ENCODE peak calls at places on chromosome 9, in four cellular contexts. One of them, this sample, is unnamed.

GRCh38 chr9:114434878-114435311 is 47.1 kb upstream of the AKNA start:
- ATAC-seq in T-helper 17 cell: no peak
- ATAC-seq in Panc1: peak
- ATAC-seq in RWPE2: peak
- ATAC-seq in this sample: peak

GRCh38 chr9:98190757-98191105 is 1.7 kb downstream of the CORO2A start:
- ATAC-seq in T-helper 17 cell: no peak
- ATAC-seq in Panc1: no peak
- ATAC-seq in RWPE2: no peak
- ATAC-seq in this sample: no peak

GRCh38 chr9:31335529-31336234 is 1048.8 kb upstream of the ACO1 start:
- ATAC-seq in T-helper 17 cell: peak
- ATAC-seq in Panc1: no peak
- ATAC-seq in RWPE2: no peak
- ATAC-seq in this sample: no peak

GRCh38 chr9:124794902-124795491 is 18.1 kb downstream of the OLFML2A start:
- ATAC-seq in T-helper 17 cell: no peak
- ATAC-seq in Panc1: peak
- ATAC-seq in RWPE2: no peak
- ATAC-seq in this sample: no peak

GRCh38 chr9:6049798-6050197 is 34.4 kb upstream of the RANBP6 start:
- ATAC-seq in T-helper 17 cell: peak
- ATAC-seq in Panc1: no peak
- ATAC-seq in RWPE2: no peak
- ATAC-seq in this sample: no peak

GRCh38 chr9:87676976-87677775 is 48.7 kb upstream of the CTSL start:
- ATAC-seq in T-helper 17 cell: no peak
- ATAC-seq in Panc1: no peak
- ATAC-seq in RWPE2: no peak
- ATAC-seq in this sample: no peak

GRCh38 chr9:22241611-22242010 is 205.0 kb upstream of the DMRTA1 start:
- ATAC-seq in T-helper 17 cell: no peak
- ATAC-seq in Panc1: no peak
- ATAC-seq in RWPE2: no peak
- ATAC-seq in this sample: no peak

GRCh38 chr9:105269593-105269992 is 25.1 kb downstream of the SLC44A1 start:
- ATAC-seq in T-helper 17 cell: no peak
- ATAC-seq in Panc1: no peak
- ATAC-seq in RWPE2: no peak
- ATAC-seq in this sample: no peak

GRCh38 chr9:124680714-124681390 is 90.3 kb downstream of the NR6A1 start:
- ATAC-seq in T-helper 17 cell: no peak
- ATAC-seq in Panc1: no peak
- ATAC-seq in RWPE2: no peak
- ATAC-seq in this sample: no peak

GRCh38 chr9:110583237-110583636 is 3.7 kb upstream of the SVEP1 start:
- ATAC-seq in T-helper 17 cell: no peak
- ATAC-seq in Panc1: no peak
- ATAC-seq in RWPE2: peak
- ATAC-seq in this sample: peak

GRCh38 chr9:89635007-89635742 is 30.4 kb downstream of the GADD45G start:
- ATAC-seq in T-helper 17 cell: no peak
- ATAC-seq in Panc1: no peak
- ATAC-seq in RWPE2: peak
- ATAC-seq in this sample: no peak

GRCh38 chr9:292915-293314 is 78.2 kb downstream of the DOCK8 start:
- ATAC-seq in T-helper 17 cell: no peak
- ATAC-seq in Panc1: no peak
- ATAC-seq in RWPE2: no peak
- ATAC-seq in this sample: no peak

GRCh38 chr9:128084746-128085145 is 16.7 kb downstream of the SLC25A25 start:
- ATAC-seq in T-helper 17 cell: no peak
- ATAC-seq in Panc1: no peak
- ATAC-seq in RWPE2: no peak
- ATAC-seq in this sample: no peak

GRCh38 chr9:126523621-126524111 is 90.1 kb upstream of the LMX1B start:
- ATAC-seq in T-helper 17 cell: peak
- ATAC-seq in Panc1: no peak
- ATAC-seq in RWPE2: no peak
- ATAC-seq in this sample: no peak

GRCh38 chr9:21060919-21061561 is 16.7 kb downstream of the IFNB1 start:
- ATAC-seq in T-helper 17 cell: no peak
- ATAC-seq in Panc1: no peak
- ATAC-seq in RWPE2: no peak
- ATAC-seq in this sample: peak

GRCh38 chr9:120904999-120905793 is 21.4 kb downstream of the TRAF1 start:
- ATAC-seq in T-helper 17 cell: no peak
- ATAC-seq in Panc1: no peak
- ATAC-seq in RWPE2: no peak
- ATAC-seq in this sample: no peak

GRCh38 chr9:89455356-89455824 is 42.5 kb downstream of the SEMA4D start:
- ATAC-seq in T-helper 17 cell: peak
- ATAC-seq in Panc1: no peak
- ATAC-seq in RWPE2: no peak
- ATAC-seq in this sample: no peak

GRCh38 chr9:93205896-93206575 is 22.1 kb downstream of the WNK2 start:
- ATAC-seq in T-helper 17 cell: no peak
- ATAC-seq in Panc1: no peak
- ATAC-seq in RWPE2: no peak
- ATAC-seq in this sample: no peak

GRCh38 chr9:71549023-71549422 is 219.3 kb downstream of the CEMIP2 start:
- ATAC-seq in T-helper 17 cell: peak
- ATAC-seq in Panc1: no peak
- ATAC-seq in RWPE2: no peak
- ATAC-seq in this sample: no peak

GRCh38 chr9:16431666-16432065 is 438.8 kb downstream of the BNC2 start:
- ATAC-seq in T-helper 17 cell: no peak
- ATAC-seq in Panc1: no peak
- ATAC-seq in RWPE2: no peak
- ATAC-seq in this sample: no peak

GRCh38 chr9:129335456-129336129 is 157.5 kb upstream of the IER5L start:
- ATAC-seq in T-helper 17 cell: no peak
- ATAC-seq in Panc1: no peak
- ATAC-seq in RWPE2: no peak
- ATAC-seq in this sample: no peak

GRCh38 chr9:117411547-117411946 is 3.3 kb downstream of the ASTN2 start:
- ATAC-seq in T-helper 17 cell: no peak
- ATAC-seq in Panc1: no peak
- ATAC-seq in RWPE2: no peak
- ATAC-seq in this sample: peak

GRCh38 chr9:34625087-34625486 is 3.8 kb downstream of the ARID3C start:
- ATAC-seq in T-helper 17 cell: no peak
- ATAC-seq in Panc1: no peak
- ATAC-seq in RWPE2: no peak
- ATAC-seq in this sample: no peak

GRCh38 chr9:119053070-119053469 is 316.2 kb downstream of the BRINP1 start:
- ATAC-seq in T-helper 17 cell: no peak
- ATAC-seq in Panc1: no peak
- ATAC-seq in RWPE2: peak
- ATAC-seq in this sample: no peak

GRCh38 chr9:75904364-75904763 is 13.9 kb downstream of the PCSK5 start:
- ATAC-seq in T-helper 17 cell: no peak
- ATAC-seq in Panc1: no peak
- ATAC-seq in RWPE2: no peak
- ATAC-seq in this sample: no peak